ENCODE peak calls at places on chromosomes 16 and 17, in eight cellular contexts. X is T follicular helper cell; N is activated effector memory CD4-positive, alpha-beta T cell treated with anti-CD3 and anti-CD28 coated beads, Interleukin-2, amount 50 U/mL, for 16 hours; H is activated naive CD4-positive, alpha-beta T cell treated with Interleukin-2 at 50 U/mL for 16 hours; Z is memory B cell; D is activated T-cell treated with anti-CD3 and anti-CD28 coated beads for 1 hour; B is epithelial cell of esophagus; L is fibroblast of the aortic adventitia. Q is an unnamed sample.

GRCh38 chr17:62717589-62718342 is 90.3 kb downstream of the MRC2 start:
- DNase-seq in X (no peak), H (no peak), L (no peak), D (no peak), N (no peak), B (no peak), Z (no peak), Q (no peak)

GRCh38 chr16:6096931-6097665 is 999.5 kb upstream of the EEF2KMT start:
- DNase-seq in L (no peak), Z (no peak), X (no peak), B (no peak), H (no peak), D (no peak), N (no peak), Q (no peak)

GRCh38 chr17:75447951-75448856 is 8.2 kb upstream of the TMEM94 start:
- DNase-seq in D (no peak), N (no peak), B (no peak), L (peak; percentile 19), Z (no peak), X (no peak), H (no peak), Q (no peak)

GRCh38 chr16:50497592-50497991 is 50.6 kb upstream of the NKD1 start:
- DNase-seq in Z (no peak), B (peak; percentile 46), N (no peak), D (no peak), X (no peak), L (no peak), H (no peak), Q (no peak)

GRCh38 chr16:23597003-23597756 is 1.1 kb upstream of the NDUFAB1 start:
- DNase-seq in B (peak; percentile 39), X (no peak), H (peak; percentile 14), D (no peak), N (peak; percentile 64), Z (peak; percentile 22), L (no peak), Q (no peak)

GRCh38 chr17:57995076-57995956 is 7.3 kb upstream of the VEZF1 start:
- DNase-seq in H (peak; percentile 57), X (peak; percentile 29), Z (peak; percentile 44), N (peak; percentile 78), L (peak; percentile 87), D (peak; percentile 22), B (peak; percentile 74), Q (peak; percentile 82)

GRCh38 chr17:79393358-79394038 is 217.4 kb downstream of the RBFOX3 start:
- DNase-seq in N (peak; percentile 87), X (peak; percentile 51), Z (peak; percentile 92), D (peak; percentile 64), L (peak; percentile 62), B (peak; percentile 62), H (peak; percentile 73), Q (no peak)

GRCh38 chr17:79707931-79708891 is 22.5 kb upstream of the ENPP7 start:
- DNase-seq in B (peak; percentile 33), L (peak; percentile 46), H (peak; percentile 64), X (peak; percentile 40), Z (peak; percentile 74), D (peak; percentile 46), N (peak; percentile 84), Q (no peak)

GRCh38 chr17:33121272-33121671 is 129.6 kb downstream of the SPACA3 start:
- DNase-seq in H (no peak), D (no peak), X (no peak), L (no peak), Z (no peak), N (peak; percentile 8), B (peak; percentile 60), Q (no peak)

GRCh38 chr16:89422905-89423630 is 67.3 kb downstream of the ANKRD11 start:
- DNase-seq in X (no peak), B (peak; percentile 43), L (peak; percentile 33), N (peak; percentile 83), D (no peak), H (peak; percentile 67), Z (no peak), Q (no peak)

GRCh38 chr16:89844739-89845339 is 16.6 kb downstream of the SPIRE2 start:
- DNase-seq in N (no peak), D (no peak), L (no peak), X (no peak), Z (no peak), H (no peak), B (no peak), Q (no peak)

GRCh38 chr16:1688807-1689560 is 10.9 kb downstream of the JPT2 start:
- DNase-seq in N (no peak), X (no peak), Z (no peak), D (no peak), B (peak; percentile 95), H (no peak), L (peak; percentile 42), Q (no peak)

GRCh38 chr17:52027620-52028019 is 130.9 kb downstream of the CA10 start:
- DNase-seq in D (no peak), X (no peak), B (peak; percentile 83), H (no peak), N (no peak), Z (no peak), L (no peak), Q (no peak)

GRCh38 chr16:89334461-89334860 is 117.0 kb downstream of the ZNF778 start:
- DNase-seq in D (no peak), B (no peak), H (no peak), N (no peak), Z (no peak), X (no peak), L (no peak), Q (no peak)

GRCh38 chr17:74149597-74150427 is 53.7 kb upstream of the RPL38 start:
- DNase-seq in B (no peak), N (no peak), D (no peak), Z (no peak), X (no peak), H (no peak), L (no peak), Q (no peak)

GRCh38 chr17:77884967-77885641 is 73.4 kb upstream of the TNRC6C start:
- DNase-seq in B (no peak), X (no peak), L (no peak), H (no peak), D (no peak), N (no peak), Z (no peak), Q (no peak)

GRCh38 chr17:21025446-21025845 is 17.4 kb downstream of the USP22 start:
- DNase-seq in H (no peak), X (no peak), D (no peak), L (no peak), N (no peak), B (peak; percentile 68), Z (no peak), Q (no peak)

GRCh38 chr16:2428051-2428786 is 1.0 kb upstream of the CCNF start:
- DNase-seq in B (peak; percentile 38), H (peak; percentile 13), Z (peak; percentile 39), D (no peak), L (peak; percentile 7), N (peak; percentile 69), X (no peak), Q (no peak)

GRCh38 chr16:86664518-86665318 is 86.4 kb downstream of the FOXL1 start:
- DNase-seq in L (peak; percentile 90), H (peak; percentile 51), Z (no peak), X (no peak), N (peak; percentile 81), B (peak; percentile 95), D (no peak), Q (no peak)

GRCh38 chr16:56116577-56116964 is 74.7 kb upstream of the GNAO1 start:
- DNase-seq in D (no peak), L (no peak), N (no peak), Z (no peak), H (no peak), X (no peak), B (no peak), Q (no peak)

GRCh38 chr17:80109713-80110446 is 8.5 kb downstream of the GAA start:
- DNase-seq in N (peak; percentile 54), B (peak; percentile 97), X (no peak), Z (no peak), D (no peak), L (no peak), H (no peak), Q (peak; percentile 61)

GRCh38 chr17:63641678-63642077 is 19.5 kb downstream of the MAP3K3 start:
- DNase-seq in X (no peak), N (no peak), H (no peak), Z (no peak), L (no peak), B (no peak), D (no peak), Q (no peak)

GRCh38 chr17:27620721-27621120 is 10.3 kb upstream of the LGALS9 start:
- DNase-seq in D (no peak), X (no peak), N (no peak), Z (no peak), H (no peak), L (no peak), B (no peak), Q (no peak)

GRCh38 chr16:89437251-89437987 is 52.9 kb downstream of the ANKRD11 start:
- DNase-seq in L (no peak), Z (no peak), X (no peak), B (no peak), N (no peak), D (no peak), H (no peak), Q (no peak)

GRCh38 chr17:78013683-78014467 is 55.4 kb downstream of the TNRC6C start:
- DNase-seq in Z (peak; percentile 45), L (peak; percentile 93), N (peak; percentile 71), X (peak; percentile 15), H (peak; percentile 37), B (peak; percentile 69), D (peak; percentile 30), Q (no peak)

GRCh38 chr16:2087426-2088191 is 39.8 kb downstream of the TSC2 start:
- DNase-seq in H (no peak), D (no peak), X (no peak), B (no peak), Z (no peak), N (no peak), L (no peak), Q (no peak)

GRCh38 chr16:63714876-63715275 is 1407.0 kb downstream of the CDH11 start:
- DNase-seq in D (no peak), N (no peak), Z (no peak), B (no peak), X (no peak), H (no peak), L (no peak), Q (no peak)

Q was measured in coronary artery.